ENCODE peak calls at places on chromosomes 12 and 14, in nine cellular contexts. D is Peyer's patch, X is Karpas-422, V is A549, O is IMR-90, W is lung, Q is cardiac fibroblast, U is brain microvascular endothelial cell, F is choroid plexus epithelial cell. E is an unnamed sample.

GRCh38 chr12:116803018-116803736 is 65.1 kb downstream of the RNFT2 start:
- DNase-seq in D (peak), X (no peak), V (no peak), O (no peak), W (no peak), Q (no peak), U (no peak), F (no peak), E (no peak)

GRCh38 chr14:103329421-103330347 is 4.4 kb upstream of the EIF5 start:
- DNase-seq in D (peak), X (peak), V (peak), O (peak), W (peak), Q (peak), U (no peak), F (peak), E (no peak)

GRCh38 chr12:117882603-117883184 is 86.1 kb downstream of the KSR2 start:
- DNase-seq in D (no peak), X (no peak), V (no peak), O (no peak), W (no peak), Q (no peak), U (no peak), F (no peak), E (no peak)

GRCh38 chr14:68913516-68913915 is 65.6 kb downstream of the ACTN1 start:
- DNase-seq in D (no peak), X (no peak), V (no peak), O (no peak), W (no peak), Q (no peak), U (no peak), F (no peak), E (no peak)

GRCh38 chr12:108768591-108769500 is 37.5 kb upstream of the CORO1C start:
- DNase-seq in D (peak), X (no peak), V (peak), O (no peak), W (peak), Q (no peak), U (no peak), F (no peak), E (no peak)

GRCh38 chr12:26092706-26093105 is 32.1 kb downstream of the BHLHE41 start:
- DNase-seq in D (no peak), X (no peak), V (no peak), O (peak), W (no peak), Q (no peak), U (peak), F (peak), E (no peak)

GRCh38 chr14:56422703-56423213 is 156.8 kb upstream of the TMEM260 start:
- DNase-seq in D (peak), X (peak), V (peak), O (peak), W (peak), Q (peak), U (peak), F (peak), E (no peak)

GRCh38 chr12:64181504-64182291 is 40.4 kb downstream of the KICS2 start:
- DNase-seq in D (peak), X (peak), V (peak), O (peak), W (peak), Q (peak), U (peak), F (peak), E (no peak)

GRCh38 chr14:51939727-51940126 is 49.6 kb upstream of the RTRAF start:
- DNase-seq in D (no peak), X (no peak), V (no peak), O (peak), W (no peak), Q (peak), U (no peak), F (peak), E (no peak)

GRCh38 chr14:83463500-83464098 is 1929.9 kb upstream of the SEL1L start:
- DNase-seq in D (no peak), X (peak), V (peak), O (peak), W (peak), Q (peak), U (peak), F (peak), E (no peak)

GRCh38 chr14:52015411-52016030 is 26.2 kb downstream of the RTRAF start:
- DNase-seq in D (no peak), X (peak), V (peak), O (peak), W (no peak), Q (no peak), U (peak), F (peak), E (no peak)

GRCh38 chr12:112978163-112979081 is at the start of gene OAS2:
- DNase-seq in D (peak), X (peak), V (no peak), O (peak), W (peak), Q (peak), U (peak), F (peak), E (peak)

GRCh38 chr14:101502761-101503392 is 58.4 kb upstream of the DIO3 start:
- DNase-seq in D (peak), X (no peak), V (no peak), O (no peak), W (no peak), Q (no peak), U (no peak), F (no peak), E (no peak)

GRCh38 chr12:44317651-44318126 is 481.8 kb downstream of the TMEM117 start:
- DNase-seq in D (no peak), X (peak), V (peak), O (peak), W (no peak), Q (peak), U (peak), F (peak), E (no peak)

GRCh38 chr12:124867389-124867930 is 3.8 kb upstream of the SCARB1 start:
- DNase-seq in D (no peak), X (no peak), V (peak), O (peak), W (no peak), Q (peak), U (peak), F (peak), E (no peak)

GRCh38 chr14:101958418-101959185 is 5.8 kb upstream of the DYNC1H1 start:
- DNase-seq in D (no peak), X (no peak), V (no peak), O (no peak), W (no peak), Q (no peak), U (no peak), F (no peak), E (no peak)

GRCh38 chr12:123502163-123502562 is 31.4 kb downstream of the RILPL1 start:
- DNase-seq in D (no peak), X (peak), V (no peak), O (no peak), W (no peak), Q (no peak), U (no peak), F (no peak), E (no peak)

GRCh38 chr12:98358144-98358543 is 157.2 kb upstream of the TMPO start:
- DNase-seq in D (no peak), X (no peak), V (no peak), O (no peak), W (no peak), Q (no peak), U (no peak), F (no peak), E (no peak)

GRCh38 chr14:101665478-101666078 is 95.9 kb upstream of the PPP2R5C start:
- DNase-seq in D (peak), X (peak), V (peak), O (peak), W (no peak), Q (peak), U (peak), F (peak), E (no peak)

GRCh38 chr14:33647385-33647786 is 303.5 kb downstream of the EGLN3 start:
- DNase-seq in D (no peak), X (no peak), V (peak), O (peak), W (no peak), Q (peak), U (peak), F (peak), E (no peak)

GRCh38 chr14:71665157-71665556 is 267.1 kb upstream of the RGS6 start:
- DNase-seq in D (no peak), X (no peak), V (no peak), O (peak), W (no peak), Q (peak), U (peak), F (peak), E (no peak)

GRCh38 chr12:26374934-26375333 is 179.6 kb downstream of the SSPN start:
- DNase-seq in D (no peak), X (no peak), V (no peak), O (peak), W (no peak), Q (peak), U (no peak), F (peak), E (no peak)

GRCh38 chr12:123714302-123714627 is 2.1 kb downstream of the ATP6V0A2 start:
- DNase-seq in D (no peak), X (peak), V (no peak), O (no peak), W (no peak), Q (no peak), U (no peak), F (no peak), E (no peak)

GRCh38 chr12:53729659-53730058 is 2.4 kb upstream of the CALCOCO1 start:
- DNase-seq in D (no peak), X (no peak), V (peak), O (no peak), W (no peak), Q (no peak), U (no peak), F (no peak), E (no peak)

GRCh38 chr12:20007331-20007730 is 361.0 kb upstream of the PDE3A start:
- DNase-seq in D (no peak), X (no peak), V (no peak), O (peak), W (no peak), Q (no peak), U (peak), F (peak), E (no peak)

GRCh38 chr12:3473171-3473570 is 17.8 kb upstream of the PRMT8 start:
- DNase-seq in D (no peak), X (no peak), V (no peak), O (no peak), W (no peak), Q (no peak), U (no peak), F (no peak), E (no peak)

GRCh38 chr12:59115526-59115925 is 195.2 kb upstream of the LRIG3 start:
- DNase-seq in D (no peak), X (no peak), V (no peak), O (peak), W (no peak), Q (no peak), U (peak), F (peak), E (no peak)

GRCh38 chr12:51217133-51217967 is 512 bp downstream of the POU6F1 start:
- DNase-seq in D (peak), X (peak), V (peak), O (no peak), W (peak), Q (peak), U (peak), F (peak), E (peak)

GRCh38 chr14:51552768-51553426 is 98.8 kb upstream of the FRMD6 start:
- DNase-seq in D (no peak), X (no peak), V (peak), O (no peak), W (no peak), Q (no peak), U (no peak), F (no peak), E (no peak)

GRCh38 chr12:17204289-17205054 is 598.5 kb upstream of the LMO3 start:
- DNase-seq in D (no peak), X (no peak), V (no peak), O (no peak), W (no peak), Q (no peak), U (no peak), F (no peak), E (no peak)

GRCh38 chr12:57730336-57731067 is 8.0 kb downstream of the AGAP2 start:
- DNase-seq in D (peak), X (no peak), V (no peak), O (no peak), W (no peak), Q (no peak), U (no peak), F (no peak), E (no peak)

GRCh38 chr14:88934231-88934898 is 109.9 kb downstream of the TTC8 start:
- DNase-seq in D (no peak), X (no peak), V (no peak), O (peak), W (no peak), Q (peak), U (peak), F (peak), E (no peak)

GRCh38 chr12:26636710-26637328 is 196.2 kb downstream of the ITPR2 start:
- DNase-seq in D (no peak), X (no peak), V (peak), O (peak), W (no peak), Q (peak), U (peak), F (peak), E (no peak)

GRCh38 chr12:124745891-124746570 is 117.6 kb downstream of the SCARB1 start:
- DNase-seq in D (peak), X (peak), V (peak), O (peak), W (peak), Q (peak), U (peak), F (peak), E (no peak)

GRCh38 chr14:73728106-73729014 is 14.2 kb upstream of the PNMA1 start:
- DNase-seq in D (peak), X (peak), V (peak), O (peak), W (peak), Q (peak), U (peak), F (peak), E (peak)

GRCh38 chr14:28677381-28677780 is 89.2 kb upstream of the FOXG1 start:
- DNase-seq in D (no peak), X (no peak), V (no peak), O (no peak), W (no peak), Q (no peak), U (no peak), F (no peak), E (no peak)

GRCh38 chr14:28673056-28673455 is 93.5 kb upstream of the FOXG1 start:
- DNase-seq in D (no peak), X (no peak), V (no peak), O (no peak), W (no peak), Q (no peak), U (no peak), F (peak), E (no peak)

GRCh38 chr14:28676481-28676880 is 90.1 kb upstream of the FOXG1 start:
- DNase-seq in D (no peak), X (no peak), V (peak), O (peak), W (no peak), Q (no peak), U (peak), F (peak), E (no peak)

GRCh38 chr14:28666961-28667360 is 99.6 kb upstream of the FOXG1 start:
- DNase-seq in D (no peak), X (no peak), V (no peak), O (no peak), W (no peak), Q (no peak), U (no peak), F (peak), E (no peak)

GRCh38 chr14:28671425-28671824 is 95.2 kb upstream of the FOXG1 start:
- DNase-seq in D (no peak), X (no peak), V (no peak), O (peak), W (no peak), Q (peak), U (no peak), F (peak), E (no peak)
- H3K4me3 ChIP-seq in D (no peak), X (no peak), V (no peak), O (no peak), W (no peak), Q (no peak), U (no peak), F (no peak), E (no peak)

GRCh38 chr12:18720690-18721089 is 17.1 kb downstream of the PLCZ1 start:
- DNase-seq in D (no peak), X (no peak), V (no peak), O (no peak), W (no peak), Q (no peak), U (no peak), F (no peak), E (no peak)
- H3K4me3 ChIP-seq in D (no peak), X (no peak), V (no peak), O (no peak), W (no peak), Q (no peak), U (no peak), F (no peak), E (no peak)

DNA sequence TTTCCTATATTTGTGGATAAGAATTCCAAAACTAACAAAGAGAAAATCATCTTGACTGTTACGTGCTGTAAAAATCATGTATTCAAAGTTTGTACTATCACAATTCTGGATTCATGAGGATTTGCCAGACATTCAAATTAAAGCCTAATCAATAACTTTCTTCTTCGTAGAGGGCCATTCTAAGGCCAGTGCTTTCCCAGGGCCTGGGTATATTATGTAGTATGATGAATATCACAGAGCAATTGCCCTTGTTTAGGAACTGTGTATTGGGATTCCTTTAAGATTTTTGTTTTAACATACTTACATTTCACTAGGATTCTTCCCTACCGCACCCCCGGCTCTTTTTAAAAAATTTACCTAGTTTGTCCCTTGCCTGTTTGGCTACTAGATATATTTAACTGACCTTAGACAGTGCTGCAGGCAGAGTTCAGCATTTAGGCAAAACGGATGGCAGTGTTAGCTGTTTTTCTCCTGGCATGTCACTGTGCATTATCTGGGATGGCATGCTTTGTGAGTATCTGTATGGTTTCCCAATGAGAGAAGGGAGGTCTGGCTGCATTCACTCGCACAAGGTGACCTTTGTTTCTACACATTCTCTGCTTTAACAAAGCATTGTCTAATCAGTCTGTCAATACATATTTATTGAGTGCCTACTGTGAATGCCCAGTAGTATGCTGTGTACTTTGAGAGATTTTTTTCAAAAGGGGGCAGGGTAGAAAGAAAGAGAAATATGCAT is 63.2 kb downstream of the ERC1 start:
- DNase-seq in D (no peak), X (no peak), V (no peak), O (no peak), W (no peak), Q (peak), U (no peak), F (no peak), E (no peak)
- H3K4me3 ChIP-seq in D (no peak), X (no peak), V (no peak), O (no peak), W (no peak), Q (no peak), U (no peak), F (no peak), E (no peak)

GRCh38 chr14:100067481-100067880 is 2.3 kb downstream of the EVL start:
- DNase-seq in D (no peak), X (no peak), V (no peak), O (no peak), W (no peak), Q (no peak), U (no peak), F (no peak), E (no peak)
- H3K4me3 ChIP-seq in D (peak), X (no peak), V (no peak), O (no peak), W (no peak), Q (no peak), U (no peak), F (no peak), E (peak)

GRCh38 chr12:5428332-5429221 is 3.3 kb upstream of the NTF3 start:
- DNase-seq in D (no peak), X (peak), V (no peak), O (peak), W (no peak), Q (peak), U (peak), F (peak), E (no peak)
- H3K4me3 ChIP-seq in D (no peak), X (no peak), V (no peak), O (no peak), W (no peak), Q (no peak), U (no peak), F (no peak), E (no peak)

GRCh38 chr12:93804392-93805179 is 127.4 kb downstream of the CRADD start:
- DNase-seq in D (no peak), X (no peak), V (no peak), O (no peak), W (no peak), Q (no peak), U (no peak), F (no peak), E (no peak)
- H3K4me3 ChIP-seq in D (no peak), X (no peak), V (no peak), O (no peak), W (no peak), Q (no peak), U (no peak), F (no peak), E (no peak)

DNA sequence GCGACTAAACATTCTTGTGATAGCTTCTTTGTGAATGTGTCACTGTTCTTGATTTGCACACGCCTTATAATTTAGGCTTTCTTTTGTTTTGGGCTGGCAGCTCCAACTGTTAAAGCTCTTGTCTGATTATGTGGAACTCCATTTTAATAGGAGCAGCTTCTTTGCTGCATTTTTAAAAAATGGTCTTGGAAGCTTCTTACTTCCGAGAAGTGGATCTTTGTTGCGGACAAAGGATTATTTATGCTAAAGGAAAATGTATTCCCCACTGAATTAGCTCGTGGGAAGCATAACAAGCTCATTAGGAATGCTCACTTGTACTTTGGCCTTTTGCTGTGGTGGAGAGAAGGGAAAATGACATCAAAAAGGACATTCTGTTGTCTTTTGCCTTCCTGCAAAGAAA is 20.0 kb downstream of the GAS2L3 start:
- DNase-seq in D (no peak), X (no peak), V (no peak), O (no peak), W (no peak), Q (peak), U (peak), F (peak), E (no peak)
- H3K4me3 ChIP-seq in D (no peak), X (no peak), V (no peak), O (peak), W (no peak), Q (no peak), U (no peak), F (peak), E (no peak)

DNA sequence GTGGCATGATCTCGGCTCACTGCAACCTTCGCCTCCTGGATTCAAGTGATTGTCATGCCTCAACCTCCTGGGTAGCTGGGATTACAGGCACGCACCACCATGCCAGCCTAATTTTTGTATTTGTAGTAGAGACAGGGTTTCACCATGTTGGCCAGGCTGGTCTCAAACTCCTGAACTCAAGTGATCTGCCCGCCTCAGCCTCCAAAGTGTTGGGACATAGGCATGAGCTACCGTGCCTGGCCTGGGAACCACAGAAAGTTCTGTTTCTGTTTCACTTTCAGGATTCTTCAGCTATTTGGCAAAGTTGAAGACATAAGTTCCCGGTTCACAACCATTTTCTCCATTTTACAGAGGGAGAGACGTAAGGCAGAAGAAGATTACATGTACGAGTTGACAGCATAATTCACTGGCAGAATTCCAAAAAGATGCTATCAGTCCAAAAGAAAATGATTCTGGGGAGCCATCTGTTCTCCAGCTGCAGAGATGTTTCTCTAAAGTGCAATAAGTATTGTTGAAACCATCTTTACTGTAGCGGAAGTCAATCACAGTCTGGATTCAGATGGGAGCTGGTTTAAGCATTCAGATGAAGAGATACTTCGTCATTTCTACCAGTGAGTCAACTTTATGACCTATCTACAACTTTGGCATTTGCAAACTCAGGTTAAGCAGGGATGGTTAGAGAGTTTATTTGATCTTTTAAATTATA is 8.1 kb upstream of the RNF34 start:
- DNase-seq in D (peak), X (no peak), V (no peak), O (peak), W (no peak), Q (peak), U (no peak), F (peak), E (no peak)
- H3K4me3 ChIP-seq in D (peak), X (no peak), V (no peak), O (no peak), W (no peak), Q (peak), U (no peak), F (no peak), E (peak)

E was measured in CD8-positive, alpha-beta memory T cell.